ENCODE peak calls at places on chromosomes 5 and 9, in eight cellular contexts. X, Z, Y, K, N, O, J and W are unnamed samples.

GRCh38 chr9:128145536-128145935 is 3.7 kb upstream of the LCN2 start:
- DNase-seq in X (peak; percentile 3), Z (no peak), Y (no peak), K (no peak), N (peak; percentile 12), O (peak; percentile 58), J (peak; percentile 50), W (no peak)

GRCh38 chr9:32603914-32604852 is 31.2 kb upstream of the NDUFB6 start:
- DNase-seq in X (no peak), Z (no peak), Y (no peak), K (no peak), N (no peak), O (no peak), J (no peak), W (no peak)

GRCh38 chr5:82912462-82912861 is 164.7 kb downstream of the TMEM167A start:
- DNase-seq in X (no peak), Z (no peak), Y (no peak), K (no peak), N (no peak), O (no peak), J (no peak), W (no peak)

GRCh38 chr5:151896041-151896691 is 28.5 kb downstream of the GLRA1 start:
- DNase-seq in X (no peak), Z (no peak), Y (no peak), K (peak; percentile 58), N (no peak), O (no peak), J (no peak), W (no peak)

GRCh38 chr5:170353011-170353890 is 35.9 kb downstream of the KCNMB1 start:
- DNase-seq in X (no peak), Z (no peak), Y (no peak), K (no peak), N (no peak), O (no peak), J (no peak), W (no peak)

GRCh38 chr9:137878146-137878941 is 762 bp downstream of the CACNA1B start:
- DNase-seq in X (no peak), Z (no peak), Y (no peak), K (no peak), N (peak; percentile 36), O (no peak), J (no peak), W (no peak)

GRCh38 chr5:74367931-74368330 is 272.6 kb downstream of the ENC1 start:
- DNase-seq in X (no peak), Z (no peak), Y (no peak), K (no peak), N (no peak), O (no peak), J (no peak), W (no peak)

GRCh38 chr9:85202596-85202995 is 533.1 kb downstream of the NTRK2 start:
- DNase-seq in X (no peak), Z (no peak), Y (no peak), K (no peak), N (no peak), O (no peak), J (no peak), W (no peak)

GRCh38 chr5:111092062-111092853 is at the start of gene WDR36:
- DNase-seq in X (peak; percentile 88), Z (peak; percentile 77), Y (peak; percentile 86), K (peak; percentile 91), N (peak; percentile 90), O (peak; percentile 96), J (peak; percentile 94), W (peak; percentile 65)

GRCh38 chr5:73067213-73067612 is 53.2 kb upstream of the TMEM171 start:
- DNase-seq in X (no peak), Z (no peak), Y (no peak), K (no peak), N (no peak), O (no peak), J (no peak), W (no peak)

GRCh38 chr9:120856700-120857099 is 14.0 kb upstream of the PSMD5 start:
- DNase-seq in X (no peak), Z (no peak), Y (no peak), K (no peak), N (peak; percentile 50), O (no peak), J (no peak), W (no peak)

GRCh38 chr9:127899200-127899943 is at the start of gene ST6GALNAC6:
- DNase-seq in X (peak; percentile 82), Z (no peak), Y (peak; percentile 69), K (peak; percentile 82), N (peak; percentile 83), O (peak; percentile 94), J (peak; percentile 97), W (no peak)

GRCh38 chr5:95113489-95113888 is 171.4 kb downstream of the MCTP1 start:
- DNase-seq in X (no peak), Z (no peak), Y (no peak), K (peak; percentile 25), N (no peak), O (no peak), J (no peak), W (no peak)

GRCh38 chr9:134126373-134126772 is 9.5 kb upstream of the WDR5 start:
- DNase-seq in X (no peak), Z (no peak), Y (no peak), K (no peak), N (no peak), O (no peak), J (peak; percentile 61), W (no peak)

GRCh38 chr5:146647656-146648199 is 131.7 kb upstream of the GPR151 start:
- DNase-seq in X (no peak), Z (no peak), Y (no peak), K (no peak), N (no peak), O (no peak), J (no peak), W (no peak)

GRCh38 chr9:116238225-116238624 is 84.6 kb downstream of the PAPPA start:
- DNase-seq in X (no peak), Z (peak; percentile 34), Y (no peak), K (peak; percentile 88), N (no peak), O (no peak), J (no peak), W (no peak)

GRCh38 chr5:6692906-6693305 is 20.3 kb upstream of the TENT4A start:
- DNase-seq in X (no peak), Z (no peak), Y (no peak), K (no peak), N (no peak), O (no peak), J (no peak), W (no peak)

GRCh38 chr5:102627311-102627710 is 127.8 kb upstream of the PAM start:
- DNase-seq in X (no peak), Z (no peak), Y (no peak), K (peak; percentile 31), N (no peak), O (no peak), J (no peak), W (no peak)

GRCh38 chr9:4939118-4939561 is 45.9 kb upstream of the JAK2 start:
- DNase-seq in X (no peak), Z (no peak), Y (no peak), K (no peak), N (no peak), O (no peak), J (no peak), W (no peak)

GRCh38 chr9:68923480-68923879 is 90.4 kb downstream of the PRKACG start:
- DNase-seq in X (no peak), Z (no peak), Y (no peak), K (no peak), N (no peak), O (no peak), J (no peak), W (no peak)

GRCh38 chr5:8396756-8397155 is 527.8 kb downstream of the MTRR start:
- DNase-seq in X (no peak), Z (no peak), Y (no peak), K (peak; percentile 0), N (no peak), O (no peak), J (no peak), W (no peak)

GRCh38 chr5:66807743-66808142 is 211.6 kb downstream of the MAST4 start:
- DNase-seq in X (no peak), Z (peak; percentile 2), Y (no peak), K (peak; percentile 50), N (no peak), O (no peak), J (no peak), W (no peak)

GRCh38 chr5:9479361-9479760 is 66.5 kb downstream of the SEMA5A start:
- DNase-seq in X (no peak), Z (peak; percentile 66), Y (no peak), K (peak; percentile 97), N (no peak), O (no peak), J (no peak), W (no peak)

GRCh38 chr5:141149812-141150211 is at the start of gene PCDHB6:
- DNase-seq in X (no peak), Z (no peak), Y (no peak), K (peak; percentile 18), N (no peak), O (no peak), J (no peak), W (no peak)
- TF ChIP-seq CTCF in X (no peak), Z (no peak), Y (no peak), K (peak; percentile 47), N (peak; percentile 11), O (no peak), J (no peak), W (no peak)

GRCh38 chr9:99819484-99820329 is 2.0 kb upstream of the NR4A3 start:
- DNase-seq in X (peak; percentile 94), Z (peak; percentile 89), Y (peak; percentile 96), K (peak; percentile 94), N (peak; percentile 95), O (peak; percentile 99), J (peak; percentile 98), W (peak; percentile 77)

GRCh38 chr9:99820330-99821186 is 1.1 kb upstream of the NR4A3 start:
- DNase-seq in X (peak; percentile 30), Z (peak; percentile 73), Y (peak; percentile 57), K (peak; percentile 83), N (peak; percentile 65), O (peak; percentile 86), J (no peak), W (peak; percentile 66)

GRCh38 chr9:99822596-99823391 is 1.1 kb downstream of the NR4A3 start:
- DNase-seq in X (peak; percentile 23), Z (no peak), Y (peak; percentile 62), K (peak; percentile 52), N (peak; percentile 51), O (peak; percentile 85), J (peak; percentile 79), W (no peak)

GRCh38 chr9:99822096-99822595 is 461 bp downstream of the NR4A3 start:
- DNase-seq in X (no peak), Z (no peak), Y (no peak), K (peak; percentile 45), N (no peak), O (peak; percentile 93), J (no peak), W (no peak)

GRCh38 chr9:99821187-99822095 is at the start of gene NR4A3:
- DNase-seq in X (peak; percentile 93), Z (peak; percentile 97), Y (peak; percentile 92), K (peak; percentile 96), N (peak; percentile 96), O (peak; percentile 95), J (peak; percentile 98), W (peak; percentile 94)
- TF ChIP-seq CTCF in X (peak; percentile 18), Z (no peak), Y (peak; percentile 27), K (peak; percentile 22), N (peak; percentile 37), O (peak; percentile 64), J (peak; percentile 10), W (no peak)

GRCh38 chr5:3594514-3595101 is 1.0 kb upstream of the IRX1 start:
- DNase-seq in X (no peak), Z (no peak), Y (no peak), K (peak; percentile 52), N (peak; percentile 48), O (no peak), J (peak; percentile 78), W (no peak)
- TF ChIP-seq CTCF in X (no peak), Z (no peak), Y (no peak), K (peak; percentile 30), N (no peak), O (no peak), J (no peak), W (no peak)

GRCh38 chr5:180021900-180022299 is 49.7 kb downstream of the RNF130 start:
- DNase-seq in X (no peak), Z (no peak), Y (no peak), K (no peak), N (no peak), O (no peak), J (no peak), W (no peak)
- TF ChIP-seq CTCF in X (no peak), Z (no peak), Y (no peak), K (no peak), N (no peak), O (no peak), J (no peak), W (no peak)